ENCODE peak calls at places on chromosomes 12 and 14, in six cellular contexts. J is Calu3, T is fibroblast of lung, U is astrocyte of the spinal cord, C is endodermal cell, I is mesothelial cell of epicardium. R is an unnamed sample.

GRCh38 chr14:59427653-59428578 is 37.3 kb downstream of the GPR135 start:
- DNase-seq in J (no peak), T (peak), U (no peak), C (no peak), I (no peak), R (no peak)

GRCh38 chr12:3644103-3644502 is 108.8 kb downstream of the CRACR2A start:
- DNase-seq in J (no peak), T (no peak), U (no peak), C (no peak), I (no peak), R (no peak)

GRCh38 chr14:30180219-30180618 is 252.6 kb upstream of the PRKD1 start:
- DNase-seq in J (no peak), T (peak), U (peak), C (no peak), I (no peak), R (no peak)

GRCh38 chr14:22433059-22433458 is 156.0 kb downstream of the DAD1 start:
- DNase-seq in J (no peak), T (no peak), U (no peak), C (peak), I (no peak), R (no peak)

GRCh38 chr12:32139064-32139421 is 32.4 kb downstream of the BICD1 start:
- DNase-seq in J (no peak), T (peak), U (peak), C (peak), I (no peak), R (peak)

GRCh38 chr12:106258226-106258625 is 10.4 kb upstream of the CKAP4 start:
- DNase-seq in J (no peak), T (no peak), U (no peak), C (peak), I (no peak), R (no peak)

GRCh38 chr12:7995266-7995963 is 37.1 kb upstream of the FOXJ2 start:
- DNase-seq in J (peak), T (peak), U (peak), C (peak), I (no peak), R (peak)

GRCh38 chr12:108826115-108826806 is 31.1 kb downstream of the SSH1 start:
- DNase-seq in J (no peak), T (peak), U (peak), C (no peak), I (no peak), R (no peak)

GRCh38 chr12:70255311-70255710 is 12.1 kb downstream of the CNOT2 start:
- DNase-seq in J (no peak), T (peak), U (peak), C (no peak), I (no peak), R (no peak)

GRCh38 chr14:81392052-81392451 is 8.1 kb downstream of the STON2 start:
- DNase-seq in J (no peak), T (no peak), U (no peak), C (no peak), I (no peak), R (no peak)

GRCh38 chr12:73187765-73188164 is 915.6 kb downstream of the TRHDE start:
- DNase-seq in J (no peak), T (no peak), U (no peak), C (no peak), I (no peak), R (no peak)

GRCh38 chr12:39813776-39814175 is 194.2 kb upstream of the ABCD2 start:
- DNase-seq in J (no peak), T (no peak), U (no peak), C (no peak), I (no peak), R (no peak)

GRCh38 chr12:30166416-30166815 is 382.7 kb upstream of the TMTC1 start:
- DNase-seq in J (no peak), T (peak), U (peak), C (no peak), I (no peak), R (no peak)

DNA sequence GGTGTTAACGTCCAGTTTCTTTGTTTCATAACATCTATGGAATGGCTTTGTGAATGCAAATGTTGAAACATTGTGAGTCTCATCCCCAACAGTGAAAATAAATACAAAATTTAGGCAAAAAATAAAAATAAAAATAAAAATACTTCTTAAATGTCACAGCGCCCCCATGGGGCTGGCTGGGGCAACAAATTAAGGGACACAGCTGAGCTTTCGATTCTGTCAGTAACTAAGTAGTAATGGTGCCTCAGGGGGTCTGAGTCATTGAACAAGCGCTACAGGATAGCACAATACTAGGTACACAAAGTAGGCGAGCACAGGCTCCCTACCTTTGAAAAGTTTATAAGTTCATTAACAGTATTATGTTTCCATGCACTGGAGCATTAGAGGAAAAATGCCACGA is 667.3 kb downstream of the DIO2 start:
- DNase-seq in J (no peak), T (peak), U (peak), C (peak), I (no peak), R (no peak)
- TF ChIP-seq CTCF in J (peak), T (peak), U (peak), C (peak), I (peak), R (no peak)

DNA sequence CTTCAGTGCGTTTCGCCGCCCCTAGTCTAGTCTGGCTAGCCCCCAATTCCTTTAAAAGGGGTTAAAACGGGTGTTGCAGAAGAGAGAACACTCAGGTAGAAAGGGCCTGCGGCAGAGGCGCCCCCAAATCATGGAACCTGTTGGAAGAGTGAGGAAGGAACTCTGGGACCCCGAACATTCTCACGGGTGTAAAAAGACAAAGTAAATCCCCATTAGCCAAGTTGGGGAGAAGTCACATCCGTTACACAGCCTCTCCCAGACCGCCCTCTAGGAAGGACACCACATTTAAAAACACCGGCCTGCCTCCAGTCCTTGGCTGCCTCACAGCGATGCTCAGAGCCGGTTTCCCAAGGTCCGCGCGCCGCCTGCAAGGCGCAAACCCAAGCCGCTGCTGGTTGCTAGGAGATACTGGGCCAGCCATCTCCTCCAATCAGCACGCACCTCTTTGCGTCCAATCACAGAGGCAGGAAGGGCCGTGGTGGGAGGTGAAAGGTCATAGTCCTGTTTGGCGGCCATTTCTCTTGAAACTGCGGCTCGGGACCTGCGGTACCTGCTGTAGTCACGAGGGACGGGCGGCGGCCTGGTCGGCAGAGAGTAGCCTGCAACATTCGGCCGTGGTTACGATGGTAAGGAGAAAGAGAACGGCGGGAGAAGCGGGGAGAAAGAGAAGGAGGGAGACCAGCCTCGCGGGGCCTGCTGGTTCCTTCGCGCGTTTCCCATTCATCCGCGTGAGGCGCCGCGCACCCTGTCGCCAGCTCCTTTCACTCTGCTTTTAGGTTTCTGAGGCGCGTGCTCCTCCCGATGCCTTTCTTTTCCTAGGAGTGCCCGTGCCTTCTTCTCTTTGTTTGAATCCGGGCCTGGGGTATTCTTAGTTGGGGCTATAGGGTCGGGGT is at the start of gene SNRPF:
- DNase-seq in J (peak), T (peak), U (peak), C (peak), I (peak), R (peak)
- TF ChIP-seq CTCF in J (no peak), T (peak), U (no peak), C (peak), I (no peak), R (no peak)

GRCh38 chr12:110846615-110847566 is at the start of gene CCDC63:
- DNase-seq in J (peak), T (peak), U (peak), C (peak), I (peak), R (peak)
- TF ChIP-seq CTCF in J (peak), T (peak), U (peak), C (peak), I (no peak), R (peak)

DNA sequence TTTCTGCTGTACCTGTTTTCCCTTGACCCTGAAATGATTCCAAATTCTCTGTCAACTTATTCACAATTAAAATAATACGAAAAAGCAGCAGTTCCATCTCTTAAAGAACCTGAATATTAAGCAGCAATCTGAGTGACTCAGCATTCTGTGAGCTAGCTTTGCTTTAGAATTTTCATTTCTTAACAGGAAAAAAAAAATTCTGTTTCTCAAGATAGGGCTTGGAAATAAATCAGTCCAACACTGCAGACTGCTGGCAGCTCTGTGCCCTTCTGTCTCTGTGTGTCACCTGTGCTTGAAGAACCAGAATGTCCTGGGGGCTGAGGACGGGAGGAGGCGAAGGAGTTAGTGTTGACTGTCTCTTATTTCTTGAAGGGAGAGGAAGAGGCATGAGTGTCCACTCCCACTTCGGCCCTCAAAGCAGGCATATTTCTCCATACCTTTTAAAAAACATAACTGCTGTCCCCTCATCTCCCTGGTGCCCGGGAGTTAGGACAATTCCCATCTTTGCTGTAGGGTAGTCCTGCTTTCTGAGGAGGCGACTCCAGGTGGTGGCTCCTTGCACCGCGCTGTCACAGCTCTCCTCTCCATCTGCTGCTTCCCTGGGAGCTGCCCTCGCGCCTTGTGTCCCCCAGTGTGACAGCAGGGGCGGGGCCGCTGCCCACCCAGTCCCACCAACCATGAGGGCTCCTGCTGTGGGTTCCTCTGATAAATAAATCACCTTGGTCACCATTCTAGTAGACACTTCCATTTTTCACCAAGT is 203.1 kb downstream of the CALM1 start:
- DNase-seq in J (peak), T (peak), U (peak), C (no peak), I (no peak), R (no peak)
- TF ChIP-seq CTCF in J (no peak), T (no peak), U (peak), C (peak), I (no peak), R (no peak)

DNA sequence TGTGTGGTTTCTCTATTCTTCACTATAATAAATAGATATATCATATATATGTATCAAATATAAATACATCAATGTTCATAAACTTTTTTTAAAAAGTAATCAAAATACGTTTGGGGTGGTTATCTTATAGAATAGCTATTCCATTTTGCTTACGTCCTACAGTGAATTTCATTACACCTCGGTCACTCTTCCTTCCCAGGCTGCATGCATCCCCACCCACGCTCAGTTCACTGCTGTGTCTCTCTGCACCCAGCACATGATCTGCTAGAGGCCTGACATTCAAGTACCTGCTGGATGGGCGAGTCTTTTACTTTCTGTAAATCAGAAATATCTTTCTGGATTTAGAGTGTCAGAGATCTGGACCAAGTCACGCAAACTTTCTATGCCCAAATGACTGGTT is 3.6 kb downstream of the STX2 start:
- DNase-seq in J (no peak), T (no peak), U (no peak), C (peak), I (no peak), R (no peak)
- TF ChIP-seq CTCF in J (no peak), T (no peak), U (no peak), C (no peak), I (no peak), R (no peak)

R was measured in GM13976.